ENCODE peak calls at places on chromosomes 6 and 20, in six cellular contexts. One of them, this sample, is unnamed.

GRCh38 chr6:39882567-39882953 is 51.7 kb downstream of the MOCS1 start:
- DNase-seq in psoas muscle: peak; percentile 48
- DNase-seq in ovary: peak; percentile 60
- DNase-seq in spleen: no peak
- DNase-seq in esophagus squamous epithelium: no peak
- DNase-seq in fibroblast of lung: peak; percentile 97
- DNase-seq in this sample: peak; percentile 48

GRCh38 chr6:26486358-26486757 is 13.7 kb upstream of the BTN1A1 start:
- DNase-seq in psoas muscle: no peak
- DNase-seq in ovary: no peak
- DNase-seq in spleen: no peak
- DNase-seq in esophagus squamous epithelium: no peak
- DNase-seq in fibroblast of lung: no peak
- DNase-seq in this sample: no peak

GRCh38 chr20:50478162-50479036 is 31.8 kb upstream of the PTPN1 start:
- DNase-seq in psoas muscle: peak; percentile 61
- DNase-seq in ovary: peak; percentile 39
- DNase-seq in spleen: peak; percentile 92
- DNase-seq in esophagus squamous epithelium: no peak
- DNase-seq in fibroblast of lung: peak; percentile 40
- DNase-seq in this sample: no peak

GRCh38 chr6:25441658-25442276 is 162.6 kb downstream of the CARMIL1 start:
- DNase-seq in psoas muscle: no peak
- DNase-seq in ovary: no peak
- DNase-seq in spleen: no peak
- DNase-seq in esophagus squamous epithelium: no peak
- DNase-seq in fibroblast of lung: no peak
- DNase-seq in this sample: no peak

GRCh38 chr6:35146453-35146852 is 5.3 kb upstream of the TCP11 start:
- DNase-seq in psoas muscle: peak; percentile 24
- DNase-seq in ovary: no peak
- DNase-seq in spleen: no peak
- DNase-seq in esophagus squamous epithelium: no peak
- DNase-seq in fibroblast of lung: peak; percentile 65
- DNase-seq in this sample: peak; percentile 40

GRCh38 chr20:62246872-62247652 is 8.7 kb downstream of the OSBPL2 start:
- DNase-seq in psoas muscle: peak; percentile 69
- DNase-seq in ovary: no peak
- DNase-seq in spleen: no peak
- DNase-seq in esophagus squamous epithelium: no peak
- DNase-seq in fibroblast of lung: no peak
- DNase-seq in this sample: no peak

GRCh38 chr6:40328376-40328987 is 258.7 kb downstream of the LRFN2 start:
- DNase-seq in psoas muscle: no peak
- DNase-seq in ovary: no peak
- DNase-seq in spleen: no peak
- DNase-seq in esophagus squamous epithelium: no peak
- DNase-seq in fibroblast of lung: no peak
- DNase-seq in this sample: no peak

GRCh38 chr6:39904946-39905639 is 29.2 kb downstream of the MOCS1 start:
- DNase-seq in psoas muscle: no peak
- DNase-seq in ovary: no peak
- DNase-seq in spleen: no peak
- DNase-seq in esophagus squamous epithelium: no peak
- DNase-seq in fibroblast of lung: no peak
- DNase-seq in this sample: no peak

GRCh38 chr20:61387204-61387958 is 135.3 kb downstream of the CDH4 start:
- DNase-seq in psoas muscle: no peak
- DNase-seq in ovary: no peak
- DNase-seq in spleen: no peak
- DNase-seq in esophagus squamous epithelium: no peak
- DNase-seq in fibroblast of lung: peak; percentile 51
- DNase-seq in this sample: no peak

GRCh38 chr6:75300206-75300605 is 15.6 kb upstream of the TMEM30A start:
- DNase-seq in psoas muscle: no peak
- DNase-seq in ovary: no peak
- DNase-seq in spleen: no peak
- DNase-seq in esophagus squamous epithelium: no peak
- DNase-seq in fibroblast of lung: no peak
- DNase-seq in this sample: no peak

GRCh38 chr6:89828988-89829590 is 591 bp upstream of the CASP8AP2 start:
- DNase-seq in psoas muscle: no peak
- DNase-seq in ovary: no peak
- DNase-seq in spleen: peak; percentile 81
- DNase-seq in esophagus squamous epithelium: no peak
- DNase-seq in fibroblast of lung: no peak
- DNase-seq in this sample: no peak

GRCh38 chr6:131867744-131868143 is 59.9 kb downstream of the ENPP1 start:
- DNase-seq in psoas muscle: no peak
- DNase-seq in ovary: no peak
- DNase-seq in spleen: no peak
- DNase-seq in esophagus squamous epithelium: no peak
- DNase-seq in fibroblast of lung: no peak
- DNase-seq in this sample: no peak

GRCh38 chr6:131868836-131869235 is 61.0 kb downstream of the ENPP1 start:
- DNase-seq in psoas muscle: no peak
- DNase-seq in ovary: no peak
- DNase-seq in spleen: no peak
- DNase-seq in esophagus squamous epithelium: no peak
- DNase-seq in fibroblast of lung: no peak
- DNase-seq in this sample: no peak
- TF ChIP-seq CTCF in psoas muscle: no peak
- TF ChIP-seq CTCF in ovary: no peak
- TF ChIP-seq CTCF in spleen: no peak
- TF ChIP-seq CTCF in esophagus squamous epithelium: no peak
- TF ChIP-seq CTCF in fibroblast of lung: no peak
- TF ChIP-seq CTCF in this sample: no peak

DNA sequence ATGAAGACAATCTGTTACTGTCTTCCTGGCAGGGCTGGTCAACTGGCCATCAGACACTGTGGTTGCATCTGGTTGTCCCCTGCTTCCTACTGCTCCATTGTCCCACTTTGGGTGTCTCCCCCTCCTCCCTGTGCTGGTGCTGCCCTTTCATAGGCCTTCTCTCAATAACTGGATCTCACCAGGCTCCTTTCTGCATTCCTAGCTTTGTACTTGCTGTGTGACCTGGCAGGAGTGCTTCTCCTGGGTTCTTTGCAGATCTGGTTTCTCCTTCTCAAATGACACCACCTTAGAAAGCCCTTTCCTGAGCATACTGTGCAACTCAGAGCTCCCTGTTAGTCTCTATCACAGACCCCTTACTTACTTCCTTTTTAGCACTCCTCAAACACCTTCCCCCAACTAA is 223.0 kb downstream of the BCKDHB start:
- DNase-seq in psoas muscle: no peak
- DNase-seq in ovary: no peak
- DNase-seq in spleen: no peak
- DNase-seq in esophagus squamous epithelium: no peak
- DNase-seq in fibroblast of lung: no peak
- DNase-seq in this sample: no peak
- H3K27ac ChIP-seq in psoas muscle: no peak overlapping the region
- H3K27ac ChIP-seq in ovary: no peak overlapping the region
- H3K27ac ChIP-seq in spleen: no peak overlapping the region
- H3K27ac ChIP-seq in esophagus squamous epithelium: no peak overlapping the region
- H3K27ac ChIP-seq in fibroblast of lung: no peak overlapping the region
- H3K27ac ChIP-seq in this sample: no peak overlapping the region

DNA sequence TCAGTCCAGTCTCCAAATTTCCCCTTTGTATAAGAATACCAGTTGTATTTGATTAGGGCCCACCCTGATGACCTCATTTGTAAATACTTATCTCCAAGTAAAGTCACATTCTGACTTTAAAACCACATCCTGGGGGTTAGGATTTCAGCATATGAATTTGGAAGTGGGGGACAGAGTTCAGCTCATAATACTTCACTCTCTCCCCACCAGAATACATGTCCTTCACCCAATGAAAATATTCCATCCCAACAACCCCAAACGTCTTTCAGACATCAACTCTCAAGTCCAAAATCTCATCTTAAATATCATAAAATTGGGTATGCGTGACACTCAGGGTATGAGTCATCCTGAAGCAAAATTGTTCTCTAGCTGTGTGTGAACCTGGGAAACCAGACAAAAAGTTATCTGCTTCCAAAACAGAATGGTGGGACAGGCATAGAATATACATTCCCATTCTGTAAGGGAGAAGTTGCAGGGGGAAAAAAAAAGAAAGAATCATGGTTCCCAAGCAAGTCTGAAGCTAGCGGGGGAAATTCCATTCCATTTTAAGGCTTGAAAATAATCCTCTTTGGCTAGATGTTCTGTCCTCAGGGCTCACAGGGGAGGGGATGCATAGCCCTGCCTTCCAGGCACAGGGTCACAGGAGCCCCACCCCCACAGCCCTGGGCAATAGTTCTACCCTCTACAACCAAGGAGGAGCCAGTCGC is 113.9 kb downstream of the ADAT2 start:
- DNase-seq in psoas muscle: no peak
- DNase-seq in ovary: no peak
- DNase-seq in spleen: no peak
- DNase-seq in esophagus squamous epithelium: no peak
- DNase-seq in fibroblast of lung: peak; percentile 59
- DNase-seq in this sample: no peak
- H3K4me3 ChIP-seq in psoas muscle: no peak overlapping the region
- H3K4me3 ChIP-seq in ovary: no peak overlapping the region
- H3K4me3 ChIP-seq in spleen: no peak overlapping the region
- H3K4me3 ChIP-seq in esophagus squamous epithelium: no peak overlapping the region
- H3K4me3 ChIP-seq in fibroblast of lung: no peak overlapping the region
- H3K4me3 ChIP-seq in this sample: no peak overlapping the region

DNA sequence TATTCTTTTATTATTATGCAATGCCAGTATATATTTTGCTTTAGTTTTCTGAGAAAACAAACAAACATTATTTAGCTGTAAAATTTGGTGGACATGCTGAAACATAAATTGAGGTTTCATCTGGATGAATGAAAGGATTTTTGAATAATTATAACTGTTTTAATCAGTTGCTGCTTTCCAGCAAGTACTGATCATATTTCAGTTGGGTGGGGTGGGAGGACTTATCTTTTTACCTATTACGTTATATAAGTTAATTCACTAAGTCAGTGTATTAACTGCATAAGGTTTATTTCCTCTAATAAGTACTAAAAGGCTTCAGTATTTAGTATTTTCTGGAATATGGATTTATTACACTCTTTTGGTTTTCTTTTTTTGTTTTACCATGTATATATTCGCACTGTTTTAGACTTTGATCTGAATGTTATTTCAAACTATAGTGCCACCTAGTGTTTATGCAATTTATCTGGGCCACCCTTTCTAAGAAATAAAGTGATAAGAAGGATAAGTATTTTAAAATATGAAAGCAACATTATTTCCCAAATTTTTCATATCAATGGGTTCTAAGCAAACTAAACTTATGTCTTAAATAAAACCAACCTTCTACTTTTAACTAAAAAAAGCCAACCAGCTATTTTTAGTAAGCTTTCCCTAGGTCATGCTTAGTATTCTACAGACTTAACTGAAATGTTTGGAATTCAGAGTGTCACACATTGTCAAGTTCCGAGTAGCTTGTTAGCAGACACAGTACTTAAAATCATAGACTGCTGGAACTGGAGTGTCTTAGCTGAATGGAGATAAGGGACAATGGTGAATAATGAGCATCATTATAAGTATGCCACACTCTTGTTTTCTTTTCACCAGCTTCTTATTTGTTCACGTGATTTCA is 105.4 kb upstream of the MCHR2 start:
- DNase-seq in psoas muscle: no peak
- DNase-seq in ovary: no peak
- DNase-seq in spleen: no peak
- DNase-seq in esophagus squamous epithelium: no peak
- DNase-seq in fibroblast of lung: peak; percentile 52
- DNase-seq in this sample: no peak
- TF ChIP-seq CTCF in psoas muscle: peak; percentile 68
- TF ChIP-seq CTCF in ovary: no peak
- TF ChIP-seq CTCF in spleen: no peak
- TF ChIP-seq CTCF in esophagus squamous epithelium: peak; percentile 8
- TF ChIP-seq CTCF in fibroblast of lung: no peak
- TF ChIP-seq CTCF in this sample: peak; percentile 61

GRCh38 chr6:22295145-22295544 is 1.7 kb downstream of the PRL start:
- DNase-seq in psoas muscle: no peak
- DNase-seq in ovary: no peak
- DNase-seq in spleen: no peak
- DNase-seq in esophagus squamous epithelium: no peak
- DNase-seq in fibroblast of lung: no peak
- DNase-seq in this sample: no peak
- H3K27ac ChIP-seq in psoas muscle: no peak overlapping the region
- H3K27ac ChIP-seq in ovary: no peak overlapping the region
- H3K27ac ChIP-seq in spleen: no peak overlapping the region
- H3K27ac ChIP-seq in esophagus squamous epithelium: no peak overlapping the region
- H3K27ac ChIP-seq in fibroblast of lung: no peak overlapping the region
- H3K27ac ChIP-seq in this sample: no peak overlapping the region

DNA sequence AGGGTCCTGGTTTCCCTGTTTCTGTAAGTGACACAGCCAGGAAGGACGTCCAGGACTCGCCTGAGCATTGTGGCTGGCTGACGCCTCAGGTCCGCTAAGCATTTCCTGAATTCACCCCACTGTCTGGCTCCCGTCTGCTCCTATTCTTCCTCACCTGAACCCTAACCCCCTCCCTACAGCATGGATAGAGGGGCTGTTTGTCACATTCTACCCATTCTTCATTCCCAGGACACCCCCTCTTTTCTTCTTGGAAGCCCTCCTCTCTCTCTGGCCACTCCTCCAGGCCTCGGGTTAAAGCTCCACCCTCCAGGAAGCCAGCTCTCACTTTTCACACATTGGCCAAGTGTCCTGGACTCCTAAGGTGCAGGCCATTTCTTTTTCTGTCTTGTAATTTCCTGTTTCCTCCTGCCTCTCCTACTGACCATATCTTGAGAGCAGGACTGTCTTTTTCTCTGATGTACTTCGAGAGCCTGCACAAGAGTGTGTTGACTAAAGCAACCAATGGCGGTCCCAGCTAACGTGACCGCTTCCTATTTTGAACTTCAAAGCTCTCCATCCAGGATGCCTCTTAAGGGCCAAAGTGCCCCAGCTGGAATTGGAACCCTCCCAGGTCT is 24.2 kb upstream of the MYMX start:
- DNase-seq in psoas muscle: no peak
- DNase-seq in ovary: no peak
- DNase-seq in spleen: no peak
- DNase-seq in esophagus squamous epithelium: no peak
- DNase-seq in fibroblast of lung: no peak
- DNase-seq in this sample: no peak
- H3K4me3 ChIP-seq in psoas muscle: peak overlapping the region; percentile 11
- H3K4me3 ChIP-seq in ovary: no peak overlapping the region
- H3K4me3 ChIP-seq in spleen: peak overlapping the region; percentile 17
- H3K4me3 ChIP-seq in esophagus squamous epithelium: no peak overlapping the region
- H3K4me3 ChIP-seq in fibroblast of lung: no peak overlapping the region
- H3K4me3 ChIP-seq in this sample: no peak overlapping the region

DNA sequence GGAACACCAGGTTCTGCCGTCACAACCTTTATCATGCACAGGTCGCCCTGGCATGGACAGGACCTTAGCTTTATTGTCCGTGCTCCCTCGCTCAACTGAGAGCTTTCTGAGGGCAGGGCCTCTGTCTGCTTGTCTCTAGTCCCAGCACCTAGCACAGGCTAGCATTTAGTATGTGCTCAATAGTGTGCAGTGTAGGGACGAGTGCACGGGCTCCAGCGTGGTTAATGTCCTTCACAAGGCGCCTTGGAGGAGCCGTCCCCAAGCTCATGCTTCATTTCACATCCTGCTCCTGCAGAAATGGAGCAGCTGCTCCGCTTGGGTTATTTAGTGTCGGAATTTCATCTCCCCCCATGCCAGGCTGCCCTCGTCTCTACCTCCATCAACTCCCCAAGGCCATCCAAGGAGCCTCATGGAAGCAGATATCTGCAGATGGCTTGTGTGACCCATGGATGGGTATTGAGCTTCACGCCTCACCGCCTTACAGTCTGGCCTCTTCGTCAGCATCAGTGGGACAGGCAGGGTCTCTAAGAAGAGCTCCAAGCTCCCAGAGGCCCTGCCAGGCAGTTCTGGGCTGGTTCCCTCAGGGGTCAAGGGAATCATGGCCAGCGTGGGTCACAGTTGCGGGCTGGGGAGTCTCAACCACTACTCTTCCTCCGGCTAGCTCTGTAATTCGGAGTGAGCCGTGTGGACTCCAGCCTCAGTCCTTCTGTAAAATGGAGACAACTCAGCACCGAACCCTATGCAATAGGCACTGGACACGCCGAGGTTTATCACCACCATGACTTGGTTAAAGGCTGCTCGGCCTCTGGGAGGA is 60.8 kb upstream of the APCDD1L start:
- DNase-seq in psoas muscle: no peak
- DNase-seq in ovary: no peak
- DNase-seq in spleen: peak; percentile 40
- DNase-seq in esophagus squamous epithelium: no peak
- DNase-seq in fibroblast of lung: no peak
- DNase-seq in this sample: no peak
- TF ChIP-seq CTCF in psoas muscle: no peak
- TF ChIP-seq CTCF in ovary: no peak
- TF ChIP-seq CTCF in spleen: no peak
- TF ChIP-seq CTCF in esophagus squamous epithelium: no peak
- TF ChIP-seq CTCF in fibroblast of lung: no peak
- TF ChIP-seq CTCF in this sample: no peak